ENCODE peak calls at places on chromosomes 1 and 21, in four cellular contexts. K is K562, O is WTC11, E is HepG2. V is an unnamed sample.
A peak's percentile ranks its signal among the peaks of the same experiment; 100 is the strongest.

GRCh38 chr1:19169642-19170041 is 40.4 kb downstream of the UBR4 start:
- DNase-seq in E (no peak), K (no peak), O (no peak), V (no peak)

GRCh38 chr1:18041107-18041506 is 66.5 kb upstream of the IGSF21 start:
- DNase-seq in K (no peak), E (no peak), O (no peak), V (no peak)

GRCh38 chr1:33608825-33609400 is 136.5 kb downstream of the ZSCAN20 start:
- DNase-seq in O (no peak), K (no peak), E (no peak), V (no peak)

GRCh38 chr1:156833598-156833997 is 16.9 kb upstream of the SH2D2A start:
- DNase-seq in K (no peak), O (no peak), E (no peak), V (no peak)

GRCh38 chr1:35298464-35298863 is 30.0 kb downstream of the ZMYM4 start:
- DNase-seq in O (peak; percentile 28), K (no peak), E (peak; percentile 38), V (peak; percentile 8)

GRCh38 chr1:107702946-107703571 is 261.9 kb downstream of the VAV3 start:
- DNase-seq in E (no peak), O (no peak), K (no peak), V (no peak)

GRCh38 chr1:200184196-200184595 is 156.7 kb downstream of the NR5A2 start:
- DNase-seq in K (no peak), E (no peak), O (no peak), V (peak; percentile 70)

GRCh38 chr21:37166733-37167132 is 93.7 kb downstream of the TTC3 start:
- DNase-seq in E (no peak), O (no peak), K (no peak), V (peak; percentile 12)

GRCh38 chr1:230280906-230281413 is 145.2 kb downstream of the PGBD5 start:
- DNase-seq in K (no peak), O (no peak), E (no peak), V (no peak)

GRCh38 chr1:202835548-202836072 is 24.9 kb downstream of the PCAT6 start:
- DNase-seq in E (no peak), O (no peak), K (no peak), V (no peak)

GRCh38 chr1:63516629-63517028 is 6.4 kb downstream of the ITGB3BP start:
- DNase-seq in E (peak; percentile 10), K (no peak), O (no peak), V (no peak)

GRCh38 chr1:231419738-231420298 is 2.3 kb downstream of the EGLN1 start:
- DNase-seq in O (no peak), K (peak; percentile 16), E (no peak), V (no peak)

GRCh38 chr1:4177425-4178150 is 277.5 kb upstream of the C1orf174 start:
- DNase-seq in E (no peak), K (peak; percentile 6), O (no peak), V (no peak)

GRCh38 chr1:51264470-51264869 is 28.4 kb downstream of the RNF11 start:
- DNase-seq in O (no peak), K (no peak), E (no peak), V (no peak)

DNA sequence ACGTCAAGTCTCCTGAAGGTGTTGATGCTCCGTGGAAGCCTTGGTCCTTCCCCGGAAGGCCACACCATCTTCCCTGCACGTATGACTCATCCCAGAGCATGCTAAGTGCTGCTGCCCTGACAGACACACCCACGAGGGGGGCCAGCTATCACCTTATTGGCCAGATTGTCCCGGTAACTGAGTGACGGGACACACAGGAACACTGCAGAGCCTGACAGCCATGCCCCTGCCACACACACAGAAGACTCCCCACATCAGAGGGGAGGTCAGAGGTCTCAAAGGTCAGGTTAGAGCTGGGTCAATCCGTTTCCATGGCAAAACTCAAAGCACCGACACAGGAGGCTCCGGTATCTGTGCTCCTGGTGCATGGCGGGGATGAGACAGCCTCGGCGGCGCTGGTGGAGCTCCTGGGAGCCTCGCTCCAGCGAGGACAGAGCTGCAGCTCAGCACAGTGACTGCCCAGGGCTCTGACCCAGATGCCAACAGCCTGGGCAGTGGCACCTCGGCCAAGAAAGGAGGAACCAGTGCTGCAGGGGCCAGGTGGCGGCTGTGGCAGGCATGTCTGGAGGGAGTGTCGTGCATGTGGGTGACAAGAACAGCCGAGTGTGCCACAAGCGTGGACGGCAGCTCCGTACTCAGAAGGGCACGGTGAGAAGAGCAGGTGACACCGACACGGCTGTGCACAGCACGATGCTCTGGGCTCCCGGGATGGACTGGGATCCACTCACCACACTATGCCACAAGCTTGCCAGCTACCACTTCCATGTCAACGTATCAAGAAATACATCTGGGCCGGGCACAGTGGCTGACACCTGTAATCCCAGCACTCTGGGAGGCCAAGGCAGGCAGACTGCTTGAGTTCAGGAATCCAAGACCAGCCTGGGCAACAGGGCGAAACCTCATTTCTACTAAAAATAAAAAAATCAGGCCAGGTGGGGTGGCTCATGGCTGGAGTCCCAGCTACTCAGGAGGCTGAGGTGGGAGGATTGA is 14.8 kb upstream of the TMEM240 start:
- DNase-seq in O (no peak), K (peak; percentile 48), E (no peak), V (no peak)
- TF ChIP-seq HMGXB4 in O (no peak), K (no peak), E (no peak), V (no peak)

DNA sequence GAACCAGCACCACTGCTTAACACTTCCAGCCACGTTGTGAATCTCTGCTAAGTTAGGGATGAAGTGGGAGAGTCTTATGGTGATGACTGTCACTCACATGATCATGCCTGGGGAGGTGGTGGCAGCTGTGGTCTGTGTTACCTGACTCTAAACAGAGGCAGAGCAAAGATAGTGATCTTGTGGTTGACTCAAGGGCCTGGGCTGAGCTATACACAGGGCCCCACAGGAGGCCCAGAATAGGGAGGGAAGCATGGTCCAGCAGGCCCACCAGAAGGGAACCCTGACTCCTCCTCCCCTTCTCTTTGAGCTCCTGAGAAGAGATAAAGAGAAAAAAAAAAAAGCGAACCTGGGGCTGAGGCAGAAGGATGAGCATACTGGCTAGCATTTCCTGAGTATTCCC is 55.0 kb downstream of the PLXNA2 start:
- DNase-seq in K (peak; percentile 74), O (no peak), E (no peak), V (no peak)
- TF ChIP-seq USF2 in K (no peak), O (no peak), E (no peak), V (no peak)

DNA sequence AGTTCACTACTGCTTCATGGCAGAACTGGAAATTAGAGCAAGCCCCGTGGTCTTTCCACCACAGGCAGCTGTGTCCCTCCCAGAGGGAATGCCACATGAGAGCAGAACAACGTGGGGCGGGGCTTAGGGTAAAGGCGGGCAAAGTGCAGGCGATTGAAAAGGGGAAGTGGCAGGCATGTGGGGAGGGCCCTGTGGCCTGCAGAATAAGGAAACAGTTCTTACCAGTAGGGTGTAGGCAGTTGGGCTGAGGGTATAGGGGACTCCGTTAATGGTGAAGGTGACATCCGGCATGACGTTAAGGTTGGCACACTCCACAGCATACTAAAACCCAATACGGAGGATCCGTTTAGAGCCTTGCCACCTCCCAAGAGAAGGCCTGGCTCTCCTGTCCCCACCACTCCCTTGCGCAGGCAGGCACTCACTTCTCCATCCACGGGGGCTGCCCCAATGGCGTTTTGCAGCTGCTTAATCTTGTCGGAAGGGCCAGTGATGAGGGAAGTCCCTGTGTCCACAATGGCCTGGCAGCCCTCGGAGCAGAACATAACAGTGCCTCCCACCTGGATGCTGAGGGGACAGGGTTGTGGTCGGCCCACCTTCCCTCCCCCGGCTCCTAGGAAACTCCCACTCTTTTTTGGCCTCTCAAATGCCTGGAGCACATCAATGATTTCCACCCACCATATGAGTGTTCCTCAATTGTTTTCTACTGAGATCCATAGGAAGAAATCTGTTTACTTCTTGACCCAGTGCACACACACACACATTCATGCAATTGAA is 9.1 kb upstream of the RAB7B start:
- DNase-seq in E (peak; percentile 29), K (no peak), O (peak; percentile 45), V (no peak)
- TF ChIP-seq HMGXB4 in E (no peak), K (no peak), O (no peak), V (no peak)

GRCh38 chr1:179015396-179015795 is 10.3 kb upstream of the FAM20B start:
- DNase-seq in E (no peak), O (no peak), K (peak; percentile 54), V (no peak)

GRCh38 chr1:179014123-179014522 is 11.6 kb upstream of the FAM20B start:
- DNase-seq in O (no peak), K (no peak), E (no peak), V (no peak)

GRCh38 chr1:179012033-179012432 is 13.7 kb upstream of the FAM20B start:
- DNase-seq in K (no peak), E (no peak), O (no peak), V (no peak)

GRCh38 chr1:179017383-179018326 is 8.0 kb upstream of the FAM20B start:
- DNase-seq in K (peak; percentile 63), O (no peak), E (peak; percentile 43), V (peak; percentile 40)

GRCh38 chr1:179016694-179017382 is 8.9 kb upstream of the FAM20B start:
- DNase-seq in E (peak; percentile 89), O (no peak), K (peak; percentile 87), V (peak; percentile 85)
- TF ChIP-seq USF2 in E (no peak), O (no peak), K (no peak), V (no peak)

GRCh38 chr1:12810691-12811408 is 19.7 kb downstream of the PRAMEF1 start:
- DNase-seq in K (peak; percentile 18), E (no peak), O (no peak), V (no peak)

GRCh38 chr1:12809933-12810332 is 18.7 kb downstream of the PRAMEF1 start:
- DNase-seq in K (no peak), O (no peak), E (no peak), V (no peak)

GRCh38 chr1:12811409-12811784 is 19.8 kb downstream of the PRAMEF11 start:
- DNase-seq in O (no peak), K (no peak), E (no peak), V (no peak)
- TF ChIP-seq HMGXB4 in O (no peak), K (no peak), E (no peak), V (no peak)

DNA sequence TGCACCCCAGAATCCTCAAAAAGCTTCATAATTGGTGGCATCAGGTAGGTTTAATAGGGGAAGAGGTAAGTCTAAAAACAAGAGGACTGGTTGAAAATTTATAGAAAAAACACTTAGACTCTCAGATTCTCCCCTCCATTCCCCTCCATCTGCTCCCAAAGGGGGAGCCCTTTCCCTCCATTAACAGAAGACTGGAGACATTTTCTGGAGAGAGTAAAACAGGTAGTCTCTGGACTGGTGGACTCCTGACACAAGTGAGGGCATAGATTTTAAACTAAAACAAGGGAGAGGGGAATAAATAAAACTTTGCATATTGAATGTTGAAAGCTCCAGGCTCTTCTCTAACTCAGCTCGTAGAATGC is 54.0 kb upstream of the IPO9 start:
- DNase-seq in K (no peak), E (no peak), O (no peak), V (no peak)
- TF ChIP-seq USF2 in K (no peak), E (no peak), O (no peak), V (no peak)

DNA sequence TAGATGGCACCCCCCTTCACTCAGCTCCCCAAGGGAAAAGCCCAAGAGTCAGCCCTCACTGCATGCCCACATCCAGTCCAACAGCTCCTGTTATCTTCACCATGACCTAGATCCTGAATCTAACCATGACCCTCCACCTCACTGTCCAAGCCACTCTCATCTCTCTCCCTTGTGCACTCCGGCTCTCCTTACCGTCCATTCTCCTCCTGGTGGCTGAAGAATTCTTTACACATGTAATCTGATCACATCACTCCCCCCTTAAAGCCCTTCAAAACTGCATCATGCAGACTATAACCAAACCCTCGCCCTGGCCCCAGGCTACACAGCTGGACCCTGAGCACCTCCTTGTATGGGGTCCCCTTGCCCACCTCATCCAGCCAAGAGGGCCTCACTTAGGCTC is 14.0 kb upstream of the PAQR7 start:
- DNase-seq in K (peak; percentile 60), E (no peak), O (peak; percentile 5), V (no peak)
- TF ChIP-seq HMGXB4 in K (no peak), E (no peak), O (no peak), V (no peak)

V was measured in A549.